ENCODE peak calls at places on chromosomes 7 and 10, in seven cellular contexts. One of them, this sample, is unnamed.

GRCh38 chr7:124784879-124785818 is 19.6 kb upstream of the GPR37 start:
- DNase-seq in heart left ventricle: no peak
- DNase-seq in spleen: no peak
- DNase-seq in stomach: peak
- DNase-seq in uterus: peak
- DNase-seq in vagina: no peak
- DNase-seq in GM12891: no peak
- DNase-seq in this sample: no peak

GRCh38 chr10:18737236-18737635 is 78.0 kb downstream of the ARL5B start:
- DNase-seq in heart left ventricle: no peak
- DNase-seq in spleen: no peak
- DNase-seq in stomach: no peak
- DNase-seq in uterus: no peak
- DNase-seq in vagina: no peak
- DNase-seq in GM12891: no peak
- DNase-seq in this sample: no peak

GRCh38 chr7:2477447-2478386 is 1.5 kb upstream of the GRIFIN start:
- DNase-seq in heart left ventricle: peak
- DNase-seq in spleen: peak
- DNase-seq in stomach: peak
- DNase-seq in uterus: peak
- DNase-seq in vagina: no peak
- DNase-seq in GM12891: peak
- DNase-seq in this sample: peak

GRCh38 chr7:155358066-155358947 is 60.6 kb downstream of the INSIG1 start:
- DNase-seq in heart left ventricle: no peak
- DNase-seq in spleen: peak
- DNase-seq in stomach: no peak
- DNase-seq in uterus: no peak
- DNase-seq in vagina: no peak
- DNase-seq in GM12891: no peak
- DNase-seq in this sample: no peak

GRCh38 chr7:113891828-113892227 is 27.0 kb downstream of the PPP1R3A start:
- DNase-seq in heart left ventricle: no peak
- DNase-seq in spleen: no peak
- DNase-seq in stomach: no peak
- DNase-seq in uterus: no peak
- DNase-seq in vagina: no peak
- DNase-seq in GM12891: no peak
- DNase-seq in this sample: no peak

GRCh38 chr7:101205901-101206664 is 5.2 kb upstream of the MOGAT3 start:
- DNase-seq in heart left ventricle: no peak
- DNase-seq in spleen: no peak
- DNase-seq in stomach: no peak
- DNase-seq in uterus: no peak
- DNase-seq in vagina: no peak
- DNase-seq in GM12891: no peak
- DNase-seq in this sample: no peak

GRCh38 chr10:79209340-79209739 is 137.9 kb upstream of the PPIF start:
- DNase-seq in heart left ventricle: no peak
- DNase-seq in spleen: peak
- DNase-seq in stomach: no peak
- DNase-seq in uterus: no peak
- DNase-seq in vagina: no peak
- DNase-seq in GM12891: no peak
- DNase-seq in this sample: no peak

GRCh38 chr10:44689368-44689767 is 221.8 kb upstream of the TMEM72 start:
- DNase-seq in heart left ventricle: no peak
- DNase-seq in spleen: no peak
- DNase-seq in stomach: no peak
- DNase-seq in uterus: no peak
- DNase-seq in vagina: no peak
- DNase-seq in GM12891: no peak
- DNase-seq in this sample: no peak

GRCh38 chr7:107605223-107605815 is 25.3 kb downstream of the BCAP29 start:
- DNase-seq in heart left ventricle: no peak
- DNase-seq in spleen: no peak
- DNase-seq in stomach: no peak
- DNase-seq in uterus: no peak
- DNase-seq in vagina: no peak
- DNase-seq in GM12891: no peak
- DNase-seq in this sample: no peak

GRCh38 chr7:116672596-116673503 is 854 bp downstream of the MET start:
- DNase-seq in heart left ventricle: peak
- DNase-seq in spleen: no peak
- DNase-seq in stomach: peak
- DNase-seq in uterus: no peak
- DNase-seq in vagina: no peak
- DNase-seq in GM12891: no peak
- DNase-seq in this sample: no peak

GRCh38 chr7:43872401-43873165 is 3.3 kb upstream of the MRPS24 start:
- DNase-seq in heart left ventricle: peak
- DNase-seq in spleen: peak
- DNase-seq in stomach: no peak
- DNase-seq in uterus: peak
- DNase-seq in vagina: no peak
- DNase-seq in GM12891: no peak
- DNase-seq in this sample: no peak

GRCh38 chr10:48496831-48497792 is 107.8 kb downstream of the ARHGAP22 start:
- DNase-seq in heart left ventricle: peak
- DNase-seq in spleen: no peak
- DNase-seq in stomach: peak
- DNase-seq in uterus: no peak
- DNase-seq in vagina: peak
- DNase-seq in GM12891: no peak
- DNase-seq in this sample: no peak

GRCh38 chr10:71973777-71974488 is 9.7 kb downstream of the CHST3 start:
- DNase-seq in heart left ventricle: no peak
- DNase-seq in spleen: no peak
- DNase-seq in stomach: no peak
- DNase-seq in uterus: no peak
- DNase-seq in vagina: no peak
- DNase-seq in GM12891: no peak
- DNase-seq in this sample: no peak

GRCh38 chr7:135690566-135690965 is 28.3 kb downstream of the STMP1 start:
- DNase-seq in heart left ventricle: no peak
- DNase-seq in spleen: no peak
- DNase-seq in stomach: no peak
- DNase-seq in uterus: no peak
- DNase-seq in vagina: no peak
- DNase-seq in GM12891: no peak
- DNase-seq in this sample: no peak

GRCh38 chr7:92809397-92810241 is 26.8 kb downstream of the CDK6 start:
- DNase-seq in heart left ventricle: peak
- DNase-seq in spleen: peak
- DNase-seq in stomach: peak
- DNase-seq in uterus: peak
- DNase-seq in vagina: no peak
- DNase-seq in GM12891: no peak
- DNase-seq in this sample: no peak

GRCh38 chr7:70632400-70632799 is 499.5 kb upstream of the GALNT17 start:
- DNase-seq in heart left ventricle: no peak
- DNase-seq in spleen: no peak
- DNase-seq in stomach: no peak
- DNase-seq in uterus: no peak
- DNase-seq in vagina: no peak
- DNase-seq in GM12891: no peak
- DNase-seq in this sample: no peak

GRCh38 chr10:75358835-75359421 is 42.6 kb downstream of the ZNF503 start:
- DNase-seq in heart left ventricle: no peak
- DNase-seq in spleen: no peak
- DNase-seq in stomach: no peak
- DNase-seq in uterus: peak
- DNase-seq in vagina: no peak
- DNase-seq in GM12891: no peak
- DNase-seq in this sample: no peak

GRCh38 chr10:70952921-70953320 is 64.6 kb upstream of the PCBD1 start:
- DNase-seq in heart left ventricle: no peak
- DNase-seq in spleen: peak
- DNase-seq in stomach: no peak
- DNase-seq in uterus: no peak
- DNase-seq in vagina: no peak
- DNase-seq in GM12891: no peak
- DNase-seq in this sample: no peak

GRCh38 chr10:49651039-49651835 is 28.2 kb upstream of the C10orf53 start:
- DNase-seq in heart left ventricle: no peak
- DNase-seq in spleen: no peak
- DNase-seq in stomach: peak
- DNase-seq in uterus: no peak
- DNase-seq in vagina: peak
- DNase-seq in GM12891: no peak
- DNase-seq in this sample: no peak

GRCh38 chr7:66315192-66315591 is 110.1 kb downstream of the TPST1 start:
- DNase-seq in heart left ventricle: no peak
- DNase-seq in spleen: no peak
- DNase-seq in stomach: no peak
- DNase-seq in uterus: no peak
- DNase-seq in vagina: no peak
- DNase-seq in GM12891: no peak
- DNase-seq in this sample: no peak

GRCh38 chr10:33413093-33413442 is 78.6 kb upstream of the NRP1 start:
- DNase-seq in heart left ventricle: no peak
- DNase-seq in spleen: no peak
- DNase-seq in stomach: no peak
- DNase-seq in uterus: no peak
- DNase-seq in vagina: no peak
- DNase-seq in GM12891: no peak
- DNase-seq in this sample: no peak

GRCh38 chr7:144057954-144058353 is 9.2 kb downstream of the OR2A5 start:
- DNase-seq in heart left ventricle: no peak
- DNase-seq in spleen: no peak
- DNase-seq in stomach: no peak
- DNase-seq in uterus: no peak
- DNase-seq in vagina: no peak
- DNase-seq in GM12891: no peak
- DNase-seq in this sample: no peak

GRCh38 chr10:84193846-84194423 is 402 bp upstream of the CDHR1 start:
- DNase-seq in heart left ventricle: no peak
- DNase-seq in spleen: peak
- DNase-seq in stomach: no peak
- DNase-seq in uterus: no peak
- DNase-seq in vagina: no peak
- DNase-seq in GM12891: no peak
- DNase-seq in this sample: no peak

GRCh38 chr10:59905066-59905734 is 1.2 kb downstream of the CCDC6 start:
- DNase-seq in heart left ventricle: peak
- DNase-seq in spleen: peak
- DNase-seq in stomach: peak
- DNase-seq in uterus: peak
- DNase-seq in vagina: no peak
- DNase-seq in GM12891: peak
- DNase-seq in this sample: peak

GRCh38 chr7:150993511-150993910 is 2.7 kb downstream of the NOS3 start:
- DNase-seq in heart left ventricle: peak
- DNase-seq in spleen: peak
- DNase-seq in stomach: no peak
- DNase-seq in uterus: no peak
- DNase-seq in vagina: no peak
- DNase-seq in GM12891: no peak
- DNase-seq in this sample: no peak
- TF ChIP-seq POLR2A in heart left ventricle: peak
- TF ChIP-seq POLR2A in spleen: peak
- TF ChIP-seq POLR2A in stomach: no peak
- TF ChIP-seq POLR2A in uterus: no peak
- TF ChIP-seq POLR2A in vagina: no peak
- TF ChIP-seq POLR2A in GM12891: no peak
- TF ChIP-seq POLR2A in this sample: no peak

GRCh38 chr10:5812283-5813090 is 747 bp downstream of the GDI2 start:
- DNase-seq in heart left ventricle: peak
- DNase-seq in spleen: peak
- DNase-seq in stomach: peak
- DNase-seq in uterus: peak
- DNase-seq in vagina: peak
- DNase-seq in GM12891: no peak
- DNase-seq in this sample: no peak
- TF ChIP-seq POLR2A in heart left ventricle: no peak
- TF ChIP-seq POLR2A in spleen: no peak
- TF ChIP-seq POLR2A in stomach: no peak
- TF ChIP-seq POLR2A in uterus: no peak
- TF ChIP-seq POLR2A in vagina: no peak
- TF ChIP-seq POLR2A in GM12891: no peak
- TF ChIP-seq POLR2A in this sample: no peak

DNA sequence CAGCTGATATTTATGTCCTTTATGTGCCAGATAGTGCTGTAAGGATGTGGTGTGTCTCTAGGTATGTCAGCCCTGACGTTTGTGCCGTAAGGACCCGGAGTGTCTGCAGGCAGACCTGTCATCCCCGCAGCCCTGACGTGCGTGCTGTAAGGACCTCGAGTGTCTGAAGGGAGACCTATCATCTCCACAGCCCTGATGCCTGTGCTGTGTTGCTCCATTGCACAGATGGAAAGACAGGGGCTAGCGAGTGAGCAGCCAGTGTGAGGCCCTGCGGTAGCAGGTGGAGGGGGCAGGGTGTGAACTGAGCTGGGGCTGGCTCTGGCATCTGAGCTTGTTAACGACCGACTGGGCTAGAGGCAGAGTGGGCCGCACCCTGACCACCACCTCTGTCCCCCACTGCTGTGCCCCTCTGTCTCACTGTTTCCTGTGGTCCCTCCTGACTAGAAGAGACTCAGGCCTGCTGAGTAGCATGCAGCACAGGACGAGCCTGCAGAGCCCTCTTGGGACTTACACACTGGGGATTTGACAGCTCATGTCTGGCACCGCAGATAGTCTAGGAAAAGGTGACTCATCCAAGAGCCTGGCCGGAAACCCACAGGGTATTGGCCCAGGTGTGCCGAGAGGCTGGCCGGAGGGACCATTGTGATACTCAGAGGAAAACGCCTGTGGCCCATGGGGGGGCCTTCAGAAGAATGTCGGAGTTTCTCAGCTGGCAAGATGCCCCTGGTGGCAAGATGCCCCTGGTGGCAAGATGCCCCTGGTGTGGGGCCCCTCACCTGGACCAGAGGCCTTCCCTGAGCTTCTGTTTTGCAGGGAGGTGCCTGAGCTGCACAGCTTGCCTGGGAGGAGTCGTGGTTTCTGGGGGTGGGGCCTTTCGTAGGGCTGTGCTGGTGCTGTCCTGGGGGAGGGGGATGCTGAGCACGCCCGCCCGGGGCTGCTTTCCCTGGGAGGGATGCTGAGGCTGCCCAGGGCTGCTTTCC is 34.3 kb downstream of the INPP5A start:
- DNase-seq in heart left ventricle: peak
- DNase-seq in spleen: no peak
- DNase-seq in stomach: peak
- DNase-seq in uterus: peak
- DNase-seq in vagina: no peak
- DNase-seq in GM12891: peak
- DNase-seq in this sample: no peak
- TF ChIP-seq POLR2A in heart left ventricle: no peak
- TF ChIP-seq POLR2A in spleen: no peak
- TF ChIP-seq POLR2A in stomach: no peak
- TF ChIP-seq POLR2A in uterus: no peak
- TF ChIP-seq POLR2A in vagina: no peak
- TF ChIP-seq POLR2A in GM12891: peak
- TF ChIP-seq POLR2A in this sample: no peak

DNA sequence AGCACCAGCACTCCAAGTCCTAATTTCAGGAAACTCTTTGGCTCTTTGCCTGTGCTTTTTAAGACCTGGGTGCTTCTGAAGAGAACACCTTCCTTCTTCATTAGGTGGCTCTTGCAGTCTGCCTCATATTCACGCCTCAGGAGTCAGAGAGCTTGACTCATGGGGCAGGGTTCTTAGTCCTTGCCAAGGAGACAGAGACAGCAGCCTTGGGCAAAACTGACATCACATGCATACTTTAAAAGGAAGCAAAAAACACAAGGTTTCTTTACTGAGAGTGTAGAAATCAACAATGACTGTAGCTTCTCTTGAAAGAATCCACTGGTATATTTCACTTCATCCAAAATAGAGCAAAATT is 780.6 kb downstream of the INHBA start:
- DNase-seq in heart left ventricle: no peak
- DNase-seq in spleen: no peak
- DNase-seq in stomach: no peak
- DNase-seq in uterus: no peak
- DNase-seq in vagina: no peak
- DNase-seq in GM12891: no peak
- DNase-seq in this sample: no peak
- TF ChIP-seq POLR2A in heart left ventricle: no peak
- TF ChIP-seq POLR2A in spleen: no peak
- TF ChIP-seq POLR2A in stomach: no peak
- TF ChIP-seq POLR2A in uterus: no peak
- TF ChIP-seq POLR2A in vagina: no peak
- TF ChIP-seq POLR2A in GM12891: no peak
- TF ChIP-seq POLR2A in this sample: no peak

This sample was measured in GM12892.